ENCODE peak calls at places on chromosome 13, in six cellular contexts. One of them, this sample, is unnamed.

GRCh38 chr13:49649244-49649962 is 21.1 kb downstream of the ARL11 start:
- DNase-seq in CD8-positive, alpha-beta T cell: no peak
- DNase-seq in brain microvascular endothelial cell: peak
- DNase-seq in ascending aorta: no peak
- DNase-seq in psoas muscle: no peak
- DNase-seq in lung: no peak
- DNase-seq in this sample: peak

GRCh38 chr13:99796175-99796819 is 175.3 kb downstream of the ZIC5 start:
- DNase-seq in CD8-positive, alpha-beta T cell: peak
- DNase-seq in psoas muscle: no peak
- DNase-seq in lung: no peak
- DNase-seq in ascending aorta: no peak
- DNase-seq in brain microvascular endothelial cell: peak
- DNase-seq in this sample: peak

GRCh38 chr13:98371624-98372023 is 194.6 kb upstream of the RNF113B start:
- DNase-seq in ascending aorta: no peak
- DNase-seq in psoas muscle: no peak
- DNase-seq in brain microvascular endothelial cell: no peak
- DNase-seq in lung: no peak
- DNase-seq in CD8-positive, alpha-beta T cell: no peak
- DNase-seq in this sample: no peak

GRCh38 chr13:52029569-52029968 is 5.1 kb downstream of the UTP14C start:
- DNase-seq in lung: no peak
- DNase-seq in CD8-positive, alpha-beta T cell: no peak
- DNase-seq in psoas muscle: no peak
- DNase-seq in brain microvascular endothelial cell: no peak
- DNase-seq in ascending aorta: no peak
- DNase-seq in this sample: no peak

GRCh38 chr13:91889641-91890040 is 491.2 kb downstream of the GPC5 start:
- DNase-seq in ascending aorta: no peak
- DNase-seq in brain microvascular endothelial cell: no peak
- DNase-seq in CD8-positive, alpha-beta T cell: no peak
- DNase-seq in lung: no peak
- DNase-seq in psoas muscle: no peak
- DNase-seq in this sample: no peak

GRCh38 chr13:112057736-112058518 is 9.0 kb upstream of the SOX1 start:
- DNase-seq in ascending aorta: no peak
- DNase-seq in brain microvascular endothelial cell: no peak
- DNase-seq in lung: no peak
- DNase-seq in CD8-positive, alpha-beta T cell: no peak
- DNase-seq in psoas muscle: no peak
- DNase-seq in this sample: no peak

GRCh38 chr13:99968521-99969367 is 2.8 kb downstream of the ZIC5 start:
- DNase-seq in ascending aorta: no peak
- DNase-seq in psoas muscle: no peak
- DNase-seq in lung: no peak
- DNase-seq in brain microvascular endothelial cell: no peak
- DNase-seq in CD8-positive, alpha-beta T cell: peak
- DNase-seq in this sample: no peak

GRCh38 chr13:73171926-73172325 is 113.1 kb downstream of the KLF5 start:
- DNase-seq in brain microvascular endothelial cell: peak
- DNase-seq in psoas muscle: no peak
- DNase-seq in CD8-positive, alpha-beta T cell: no peak
- DNase-seq in lung: no peak
- DNase-seq in ascending aorta: no peak
- DNase-seq in this sample: no peak

GRCh38 chr13:113820813-113821651 is 42.8 kb downstream of the GAS6 start:
- DNase-seq in brain microvascular endothelial cell: peak
- DNase-seq in psoas muscle: peak
- DNase-seq in CD8-positive, alpha-beta T cell: no peak
- DNase-seq in lung: peak
- DNase-seq in ascending aorta: peak
- DNase-seq in this sample: peak

GRCh38 chr13:59677966-59678814 is 485.5 kb downstream of the DIAPH3 start:
- DNase-seq in lung: no peak
- DNase-seq in brain microvascular endothelial cell: peak
- DNase-seq in CD8-positive, alpha-beta T cell: no peak
- DNase-seq in psoas muscle: no peak
- DNase-seq in ascending aorta: no peak
- DNase-seq in this sample: peak

GRCh38 chr13:50126378-50127016 is 111.3 kb downstream of the KCNRG start:
- DNase-seq in CD8-positive, alpha-beta T cell: no peak
- DNase-seq in brain microvascular endothelial cell: no peak
- DNase-seq in psoas muscle: no peak
- DNase-seq in ascending aorta: no peak
- DNase-seq in lung: no peak
- DNase-seq in this sample: no peak

GRCh38 chr13:30572859-30573275 is 44.9 kb upstream of the USPL1 start:
- DNase-seq in psoas muscle: no peak
- DNase-seq in brain microvascular endothelial cell: peak
- DNase-seq in lung: no peak
- DNase-seq in CD8-positive, alpha-beta T cell: peak
- DNase-seq in ascending aorta: no peak
- DNase-seq in this sample: peak

GRCh38 chr13:112892759-112893569 is 76.0 kb upstream of the MCF2L start:
- DNase-seq in CD8-positive, alpha-beta T cell: no peak
- DNase-seq in psoas muscle: no peak
- DNase-seq in ascending aorta: no peak
- DNase-seq in lung: no peak
- DNase-seq in brain microvascular endothelial cell: no peak
- DNase-seq in this sample: no peak

GRCh38 chr13:80196756-80197155 is 144.2 kb downstream of the SPRY2 start:
- DNase-seq in CD8-positive, alpha-beta T cell: no peak
- DNase-seq in psoas muscle: no peak
- DNase-seq in ascending aorta: no peak
- DNase-seq in brain microvascular endothelial cell: peak
- DNase-seq in lung: no peak
- DNase-seq in this sample: no peak

GRCh38 chr13:73844986-73845385 is 289.2 kb downstream of the KLF12 start:
- DNase-seq in lung: no peak
- DNase-seq in ascending aorta: no peak
- DNase-seq in CD8-positive, alpha-beta T cell: no peak
- DNase-seq in brain microvascular endothelial cell: no peak
- DNase-seq in psoas muscle: no peak
- DNase-seq in this sample: no peak

GRCh38 chr13:93529961-93530360 is 303.4 kb downstream of the GPC6 start:
- DNase-seq in lung: no peak
- DNase-seq in CD8-positive, alpha-beta T cell: no peak
- DNase-seq in ascending aorta: no peak
- DNase-seq in psoas muscle: no peak
- DNase-seq in brain microvascular endothelial cell: no peak
- DNase-seq in this sample: no peak

GRCh38 chr13:51451134-51451466 is 1.7 kb downstream of the INTS6 start:
- DNase-seq in ascending aorta: no peak
- DNase-seq in CD8-positive, alpha-beta T cell: no peak
- DNase-seq in lung: no peak
- DNase-seq in brain microvascular endothelial cell: no peak
- DNase-seq in psoas muscle: no peak
- DNase-seq in this sample: no peak

GRCh38 chr13:61960981-61961380 is 545.3 kb upstream of the PCDH20 start:
- DNase-seq in brain microvascular endothelial cell: no peak
- DNase-seq in psoas muscle: no peak
- DNase-seq in CD8-positive, alpha-beta T cell: no peak
- DNase-seq in ascending aorta: no peak
- DNase-seq in lung: no peak
- DNase-seq in this sample: no peak

GRCh38 chr13:37615271-37615670 is 16.7 kb upstream of the POSTN start:
- DNase-seq in psoas muscle: no peak
- DNase-seq in brain microvascular endothelial cell: no peak
- DNase-seq in lung: no peak
- DNase-seq in CD8-positive, alpha-beta T cell: no peak
- DNase-seq in ascending aorta: no peak
- DNase-seq in this sample: no peak

GRCh38 chr13:30042891-30043630 is 192.6 kb upstream of the UBL3 start:
- DNase-seq in psoas muscle: no peak
- DNase-seq in ascending aorta: no peak
- DNase-seq in lung: no peak
- DNase-seq in brain microvascular endothelial cell: no peak
- DNase-seq in CD8-positive, alpha-beta T cell: no peak
- DNase-seq in this sample: no peak

GRCh38 chr13:93450226-93450625 is 223.6 kb downstream of the GPC6 start:
- DNase-seq in CD8-positive, alpha-beta T cell: no peak
- DNase-seq in ascending aorta: no peak
- DNase-seq in brain microvascular endothelial cell: no peak
- DNase-seq in lung: no peak
- DNase-seq in psoas muscle: no peak
- DNase-seq in this sample: no peak

GRCh38 chr13:92716749-92717148 is 509.9 kb upstream of the GPC6 start:
- DNase-seq in psoas muscle: no peak
- DNase-seq in ascending aorta: no peak
- DNase-seq in CD8-positive, alpha-beta T cell: no peak
- DNase-seq in lung: no peak
- DNase-seq in brain microvascular endothelial cell: peak
- DNase-seq in this sample: no peak

GRCh38 chr13:92355213-92355612 is 871.4 kb upstream of the GPC6 start:
- DNase-seq in CD8-positive, alpha-beta T cell: no peak
- DNase-seq in psoas muscle: no peak
- DNase-seq in brain microvascular endothelial cell: peak
- DNase-seq in ascending aorta: no peak
- DNase-seq in lung: no peak
- DNase-seq in this sample: no peak

GRCh38 chr13:51738226-51738905 is 65.6 kb downstream of the DHRS12 start:
- DNase-seq in psoas muscle: no peak
- DNase-seq in lung: no peak
- DNase-seq in ascending aorta: no peak
- DNase-seq in CD8-positive, alpha-beta T cell: no peak
- DNase-seq in brain microvascular endothelial cell: no peak
- DNase-seq in this sample: no peak

GRCh38 chr13:27189192-27189591 is 17.6 kb upstream of the USP12 start:
- DNase-seq in lung: no peak
- DNase-seq in psoas muscle: no peak
- DNase-seq in brain microvascular endothelial cell: no peak
- DNase-seq in ascending aorta: no peak
- DNase-seq in CD8-positive, alpha-beta T cell: no peak
- DNase-seq in this sample: no peak

GRCh38 chr13:98295371-98295770 is 118.3 kb upstream of the RNF113B start:
- DNase-seq in ascending aorta: no peak
- DNase-seq in brain microvascular endothelial cell: no peak
- DNase-seq in CD8-positive, alpha-beta T cell: no peak
- DNase-seq in psoas muscle: no peak
- DNase-seq in lung: no peak
- DNase-seq in this sample: no peak

GRCh38 chr13:110507678-110508381 is 53.7 kb downstream of the RAB20 start:
- DNase-seq in ascending aorta: no peak
- DNase-seq in psoas muscle: no peak
- DNase-seq in lung: peak
- DNase-seq in brain microvascular endothelial cell: no peak
- DNase-seq in CD8-positive, alpha-beta T cell: no peak
- DNase-seq in this sample: peak
- TF ChIP-seq CTCF in ascending aorta: no peak
- TF ChIP-seq CTCF in psoas muscle: no peak
- TF ChIP-seq CTCF in lung: no peak
- TF ChIP-seq CTCF in brain microvascular endothelial cell: peak
- TF ChIP-seq CTCF in CD8-positive, alpha-beta T cell: no peak
- TF ChIP-seq CTCF in this sample: no peak

DNA sequence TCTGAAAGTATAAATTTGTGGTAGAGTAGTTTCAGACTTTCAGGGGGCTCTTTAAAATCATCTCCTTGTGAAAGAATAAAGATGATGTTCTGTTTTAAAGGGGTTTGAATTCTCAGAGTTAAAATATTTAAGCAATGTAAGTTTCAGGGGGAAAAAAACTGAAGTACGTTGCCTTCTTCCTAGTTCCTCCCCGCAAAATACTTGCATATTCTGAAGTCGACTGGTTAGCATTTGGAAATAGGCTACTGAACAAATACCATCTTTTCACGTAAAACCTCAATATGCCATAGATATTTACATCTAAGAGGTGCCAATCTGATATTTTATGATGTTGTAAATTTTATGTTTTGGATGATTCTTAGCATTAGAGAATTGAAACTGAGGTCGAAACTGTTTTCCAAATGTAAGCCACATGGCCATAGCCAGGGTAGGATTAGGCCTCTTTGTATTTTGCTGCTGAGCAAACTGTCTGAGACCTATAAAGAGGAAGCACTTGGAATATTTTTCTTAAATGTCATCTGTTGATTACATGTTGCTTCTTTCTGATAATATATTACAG is 138.3 kb downstream of the FLT1 start:
- DNase-seq in ascending aorta: no peak
- DNase-seq in lung: no peak
- DNase-seq in CD8-positive, alpha-beta T cell: no peak
- DNase-seq in psoas muscle: no peak
- DNase-seq in brain microvascular endothelial cell: no peak
- DNase-seq in this sample: no peak
- H3K27ac ChIP-seq in ascending aorta: no peak
- H3K27ac ChIP-seq in lung: no peak
- H3K27ac ChIP-seq in CD8-positive, alpha-beta T cell: no peak
- H3K27ac ChIP-seq in psoas muscle: no peak
- H3K27ac ChIP-seq in brain microvascular endothelial cell: peak
- H3K27ac ChIP-seq in this sample: no peak

DNA sequence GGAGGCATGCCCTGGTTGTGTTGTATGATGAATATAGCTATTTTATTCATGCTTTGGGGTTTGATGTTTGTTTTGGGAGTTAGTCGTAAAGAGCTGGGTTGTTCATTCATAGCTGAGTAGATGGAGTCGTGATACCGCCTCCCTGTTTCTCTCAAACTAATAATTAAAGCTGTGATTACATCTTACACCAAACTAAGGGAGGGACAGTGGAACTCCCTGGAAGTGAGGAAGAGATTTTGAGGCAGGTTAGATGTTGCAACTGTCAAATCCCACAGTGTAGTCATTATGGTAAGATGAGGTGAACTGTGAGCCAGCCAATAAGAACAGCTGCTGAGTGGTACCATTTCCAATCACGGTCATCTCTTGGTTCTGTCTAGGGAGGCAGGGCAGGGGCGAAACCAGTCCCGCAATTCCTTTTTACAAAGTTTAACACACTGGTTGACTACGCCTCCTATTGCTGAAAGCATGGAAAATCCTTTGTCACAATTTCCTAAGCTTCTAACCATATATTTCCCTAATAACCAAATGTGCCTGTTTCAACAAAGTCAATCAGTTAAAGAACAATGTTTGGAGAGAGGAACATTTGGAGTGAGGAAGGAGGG is 207.6 kb upstream of the SERP2 start:
- DNase-seq in lung: peak
- DNase-seq in brain microvascular endothelial cell: no peak
- DNase-seq in ascending aorta: no peak
- DNase-seq in psoas muscle: no peak
- DNase-seq in CD8-positive, alpha-beta T cell: no peak
- DNase-seq in this sample: no peak
- TF ChIP-seq CTCF in lung: no peak
- TF ChIP-seq CTCF in brain microvascular endothelial cell: no peak
- TF ChIP-seq CTCF in ascending aorta: no peak
- TF ChIP-seq CTCF in psoas muscle: no peak
- TF ChIP-seq CTCF in CD8-positive, alpha-beta T cell: no peak
- TF ChIP-seq CTCF in this sample: no peak

DNA sequence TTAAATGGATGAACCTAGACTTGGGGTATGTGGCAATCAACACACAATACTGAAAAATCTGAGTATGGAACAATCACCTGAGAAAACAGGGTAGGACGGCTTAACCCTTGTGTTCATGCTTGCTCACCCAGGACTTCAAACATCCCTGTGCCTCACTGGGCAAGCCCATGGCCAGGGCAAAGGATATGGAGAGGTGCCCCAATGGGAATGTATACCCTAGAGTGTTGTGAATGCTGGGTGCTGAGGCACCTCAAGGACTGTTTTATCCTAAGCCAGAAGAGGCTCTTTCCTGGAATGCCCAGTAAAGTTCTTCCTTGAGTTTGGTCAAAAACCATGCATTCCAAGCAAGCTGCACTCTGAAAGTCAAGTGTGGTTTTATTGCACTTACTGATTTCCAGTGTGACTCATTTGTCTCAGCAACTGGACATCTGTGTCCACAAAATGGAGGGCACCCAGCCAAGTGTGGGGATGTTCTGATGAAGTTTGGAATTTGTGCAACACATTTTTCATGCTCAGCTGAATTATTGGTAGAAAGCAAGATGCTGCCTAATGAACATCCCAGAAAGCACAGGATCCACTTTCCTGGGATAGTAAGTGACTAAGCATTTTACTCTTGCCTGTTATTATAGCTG is 531.3 kb downstream of the RFC3 start:
- DNase-seq in brain microvascular endothelial cell: peak
- DNase-seq in CD8-positive, alpha-beta T cell: no peak
- DNase-seq in ascending aorta: no peak
- DNase-seq in lung: peak
- DNase-seq in psoas muscle: peak
- DNase-seq in this sample: peak
- H3K27ac ChIP-seq in brain microvascular endothelial cell: no peak
- H3K27ac ChIP-seq in CD8-positive, alpha-beta T cell: no peak
- H3K27ac ChIP-seq in ascending aorta: no peak
- H3K27ac ChIP-seq in lung: no peak
- H3K27ac ChIP-seq in psoas muscle: no peak
- H3K27ac ChIP-seq in this sample: peak